ENCODE peak calls at places on chromosomes 6 and 20, in five cellular contexts. T, P, U, D and J are unnamed samples.
A peak's percentile ranks its signal among the peaks of the same experiment; 100 is the strongest.

GRCh38 chr20:47574616-47575401 is 73.1 kb downstream of the NCOA3 start:
- DNase-seq in T (no peak), P (no peak), U (no peak), D (no peak), J (no peak)

GRCh38 chr6:144953552-144954240 is 668.6 kb downstream of the UTRN start:
- DNase-seq in T (no peak), P (no peak), U (no peak), D (no peak), J (no peak)

GRCh38 chr20:62030357-62030756 is 35.3 kb downstream of the TAF4 start:
- DNase-seq in T (no peak), P (no peak), U (no peak), D (no peak), J (no peak)

GRCh38 chr6:78831492-78831891 is 35.9 kb upstream of the IRAK1BP1 start:
- DNase-seq in T (no peak), P (no peak), U (no peak), D (no peak), J (no peak)

GRCh38 chr6:28206527-28207243 is 18.4 kb upstream of the ZSCAN9 start:
- DNase-seq in T (no peak), P (no peak), U (no peak), D (no peak), J (no peak)

GRCh38 chr6:170102582-170103481 is 188.0 kb downstream of the DLL1 start:
- DNase-seq in T (no peak), P (no peak), U (peak; percentile 1), D (no peak), J (peak; percentile 38)

GRCh38 chr6:114040871-114041270 is 69.9 kb upstream of the HDAC2 start:
- DNase-seq in T (no peak), P (no peak), U (no peak), D (no peak), J (no peak)

GRCh38 chr6:31114970-31115849 is 610 bp downstream of the PSORS1C1 start:
- DNase-seq in T (peak; percentile 47), P (no peak), U (no peak), D (no peak), J (peak; percentile 44)

GRCh38 chr20:49675368-49676151 is 38.1 kb downstream of the B4GALT5 start:
- DNase-seq in T (no peak), P (peak; percentile 61), U (peak; percentile 75), D (no peak), J (no peak)

GRCh38 chr6:170080169-170080827 is 210.6 kb downstream of the DLL1 start:
- DNase-seq in T (no peak), P (no peak), U (peak; percentile 4), D (peak; percentile 36), J (peak; percentile 25)

GRCh38 chr6:150418825-150419594 is 50.2 kb downstream of the IYD start:
- DNase-seq in T (peak; percentile 57), P (peak; percentile 82), U (peak; percentile 77), D (peak; percentile 76), J (peak; percentile 86)

GRCh38 chr6:152091851-152092341 is 284.4 kb downstream of the ESR1 start:
- DNase-seq in T (no peak), P (no peak), U (no peak), D (no peak), J (no peak)

DNA sequence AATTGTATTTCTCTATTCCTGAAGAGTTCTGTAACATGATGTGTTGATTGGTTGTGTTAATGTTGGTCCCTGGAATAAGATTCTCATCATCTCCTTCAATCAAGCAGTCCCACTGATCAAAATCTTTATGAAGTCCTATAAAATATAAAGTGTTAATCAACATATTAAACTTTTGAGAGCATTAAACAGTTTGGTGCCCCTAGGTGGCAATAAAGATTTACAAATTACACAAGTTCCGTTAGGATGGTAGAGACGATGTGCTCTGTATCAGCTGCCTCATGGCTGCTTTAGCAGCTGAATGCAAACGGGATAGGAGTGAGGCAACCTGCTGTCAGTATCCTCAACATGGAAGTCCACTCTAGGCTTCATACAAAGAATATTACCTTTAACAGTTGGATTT is 16.9 kb downstream of the TDRD6 start:
- DNase-seq in T (peak; percentile 63), P (no peak), U (no peak), D (no peak), J (no peak)
- H3K4me3 ChIP-seq in T (no peak overlapping the region), P (no peak overlapping the region), U (no peak overlapping the region), D (no peak overlapping the region), J (no peak overlapping the region)

GRCh38 chr6:36129889-36130671 is at the start of gene MAPK13:
- DNase-seq in T (peak; percentile 6), P (peak; percentile 83), U (peak; percentile 74), D (no peak), J (no peak)
- H3K4me3 ChIP-seq in T (no peak within 1 kb of the TSS), P (peak within 1 kb of the TSS; percentile 44), U (peak within 1 kb of the TSS; percentile 52), D (peak within 1 kb of the TSS; percentile 62), J (peak within 1 kb of the TSS; percentile 63)

GRCh38 chr6:122790740-122791679 is 2.0 kb downstream of the SMPDL3A start:
- DNase-seq in T (no peak), P (no peak), U (no peak), D (no peak), J (no peak)

GRCh38 chr6:122789078-122789861 is at the start of gene SMPDL3A:
- DNase-seq in T (peak; percentile 83), P (peak; percentile 89), U (peak; percentile 83), D (peak; percentile 91), J (peak; percentile 89)

GRCh38 chr6:122788208-122788607 is 850 bp upstream of the SMPDL3A start:
- DNase-seq in T (no peak), P (no peak), U (no peak), D (no peak), J (no peak)

GRCh38 chr6:122789862-122790739 is 1.0 kb downstream of the SMPDL3A start:
- DNase-seq in T (no peak), P (no peak), U (no peak), D (peak; percentile 70), J (no peak)

DNA sequence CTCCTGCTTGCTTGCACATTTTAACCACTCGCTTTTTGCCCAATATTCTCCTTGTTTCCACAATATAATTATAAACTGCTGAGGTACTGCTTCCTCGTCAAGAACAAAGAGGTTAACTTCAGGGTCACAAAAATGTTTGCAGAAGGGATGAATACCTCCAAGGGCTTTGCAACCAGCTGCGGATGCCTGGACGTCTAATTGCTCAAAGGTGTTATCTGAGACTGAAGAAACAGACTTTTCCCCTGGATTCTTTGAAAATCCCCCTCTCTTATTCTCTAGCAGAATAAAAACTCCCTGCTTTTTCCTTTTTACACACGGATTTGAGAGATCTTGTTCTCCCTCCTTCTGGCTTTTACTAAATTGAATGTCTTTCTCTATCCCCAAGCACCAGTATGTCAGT is 395 bp upstream of the SMPDL3A start:
- DNase-seq in T (no peak), P (no peak), U (no peak), D (no peak), J (no peak)
- H3K4me3 ChIP-seq in T (peak overlapping the region; percentile 90), P (peak overlapping the region; percentile 57), U (peak overlapping the region; percentile 66), D (peak overlapping the region; percentile 90), J (peak overlapping the region; percentile 71)

GRCh38 chr20:13059398-13060136 is 50.8 kb downstream of the SPTLC3 start:
- DNase-seq in T (no peak), P (no peak), U (no peak), D (no peak), J (no peak)
- H3K4me3 ChIP-seq in T (no peak overlapping the region), P (no peak overlapping the region), U (no peak overlapping the region), D (no peak overlapping the region), J (no peak overlapping the region)

GRCh38 chr6:55405474-55406220 is 78.4 kb downstream of the GFRAL start:
- DNase-seq in T (no peak), P (no peak), U (no peak), D (no peak), J (no peak)
- H3K4me3 ChIP-seq in T (no peak overlapping the region), P (no peak overlapping the region), U (no peak overlapping the region), D (no peak overlapping the region), J (no peak overlapping the region)

DNA sequence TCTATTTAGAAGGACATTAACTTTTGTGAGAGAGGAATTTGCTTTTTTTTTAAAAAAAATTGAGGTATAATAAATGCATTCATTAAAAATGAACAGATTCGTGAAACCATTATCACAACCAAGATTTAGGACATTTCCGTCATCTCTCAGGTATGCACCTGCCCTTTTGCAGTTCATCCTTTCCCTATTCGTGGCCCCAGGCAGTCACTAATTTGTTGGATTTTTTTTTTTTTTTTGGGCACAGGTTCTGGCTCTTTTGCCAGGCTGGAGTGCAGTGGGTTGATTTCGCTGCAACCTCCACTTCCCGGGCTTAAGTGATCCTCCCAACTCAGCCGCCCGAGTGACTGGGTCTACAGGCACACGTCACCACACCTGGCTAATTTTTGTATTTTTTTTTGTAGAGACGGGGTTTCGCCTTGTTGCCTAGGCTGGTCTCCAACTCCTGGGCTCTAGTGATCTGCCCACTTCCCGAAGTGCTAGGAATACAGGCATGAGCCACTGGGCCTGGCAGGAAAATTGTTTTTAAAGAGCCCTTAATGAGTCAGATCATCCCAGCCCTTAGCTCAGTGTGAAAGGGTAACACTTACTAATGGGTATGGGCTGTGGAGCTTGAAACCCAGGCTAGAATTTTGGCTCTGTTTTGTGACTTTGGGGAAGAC is 9.2 kb downstream of the PHF3 start:
- DNase-seq in T (no peak), P (no peak), U (no peak), D (no peak), J (no peak)
- H3K4me3 ChIP-seq in T (no peak overlapping the region), P (no peak overlapping the region), U (no peak overlapping the region), D (no peak overlapping the region), J (no peak overlapping the region)

DNA sequence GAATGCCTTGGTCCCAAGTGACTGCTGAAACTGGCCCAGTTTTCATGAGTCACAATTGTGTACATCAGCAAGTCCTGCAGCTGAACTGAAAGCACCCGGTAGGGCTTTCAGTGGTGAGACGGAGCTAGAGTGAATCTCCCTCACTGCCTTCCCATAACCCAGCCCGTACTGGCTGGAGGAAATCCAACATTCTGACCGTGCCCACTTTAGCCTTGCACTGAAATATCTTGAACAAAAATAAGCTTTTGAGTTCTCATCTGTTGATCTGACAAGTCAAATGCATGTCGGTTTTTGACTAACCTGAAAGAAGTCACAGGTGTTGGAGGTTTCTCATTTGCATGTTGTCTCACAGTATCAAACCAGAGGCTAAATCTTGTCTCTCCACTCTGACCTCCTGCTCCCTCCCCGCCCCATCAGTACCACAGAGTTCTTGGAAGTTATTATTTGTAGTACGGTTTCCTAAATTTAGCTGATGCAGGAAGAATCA is 35.9 kb downstream of the DUSP22 start:
- DNase-seq in T (no peak), P (no peak), U (peak; percentile 79), D (no peak), J (peak; percentile 76)
- H3K4me3 ChIP-seq in T (no peak overlapping the region), P (no peak overlapping the region), U (no peak overlapping the region), D (no peak overlapping the region), J (no peak overlapping the region)

GRCh38 chr6:54646551-54647300 is 199.8 kb upstream of the FAM83B start:
- DNase-seq in T (no peak), P (no peak), U (no peak), D (no peak), J (no peak)
- H3K4me3 ChIP-seq in T (no peak overlapping the region), P (no peak overlapping the region), U (no peak overlapping the region), D (no peak overlapping the region), J (no peak overlapping the region)